ENCODE peak calls at places on chromosomes 3 and 15, in six cellular contexts. L is activated naive CD8-positive, alpha-beta T cell treated with anti-CD3 and anti-CD28 coated beads for 36 hours; W is ELR; H is activated CD8-positive, alpha-beta memory T cell treated with anti-CD3 and anti-CD28 coated beads for 48 hours; P is cardiac muscle cell; E is psoas muscle. Z is an unnamed sample.

GRCh38 chr3:80114694-80115093 is 346.9 kb upstream of the ROBO1 start:
- DNase-seq in L (no peak), W (no peak), H (no peak), P (no peak), E (no peak), Z (no peak)

GRCh38 chr15:37765809-37766208 is 168.6 kb upstream of the TMCO5A start:
- DNase-seq in L (no peak), W (peak; percentile 20), H (no peak), P (no peak), E (no peak), Z (peak; percentile 26)

GRCh38 chr3:34382859-34383258 is 584.4 kb downstream of the PDCD6IP start:
- DNase-seq in L (no peak), W (no peak), H (no peak), P (no peak), E (no peak), Z (no peak)

GRCh38 chr3:141862279-141862816 is 14.1 kb upstream of the ATP1B3 start:
- DNase-seq in L (no peak), W (no peak), H (no peak), P (no peak), E (no peak), Z (no peak)

GRCh38 chr15:67611803-67612369 is 69.4 kb downstream of the MAP2K5 start:
- DNase-seq in L (no peak), W (no peak), H (no peak), P (peak; percentile 70), E (no peak), Z (no peak)

GRCh38 chr3:151774910-151775309 is 39.0 kb upstream of the AADAC start:
- DNase-seq in L (no peak), W (no peak), H (no peak), P (no peak), E (no peak), Z (no peak)

GRCh38 chr3:36707623-36708409 is 56.5 kb downstream of the DCLK3 start:
- DNase-seq in L (no peak), W (peak; percentile 86), H (no peak), P (peak; percentile 7), E (no peak), Z (peak; percentile 87)

GRCh38 chr15:85821545-85821944 is 26.8 kb upstream of the KLHL25 start:
- DNase-seq in L (no peak), W (no peak), H (no peak), P (no peak), E (no peak), Z (no peak)

GRCh38 chr15:84143753-84144314 is 91.7 kb upstream of the GOLGA6L4 start:
- DNase-seq in L (no peak), W (no peak), H (no peak), P (no peak), E (no peak), Z (no peak)

GRCh38 chr3:123757281-123757940 is 126.7 kb downstream of the MYLK start:
- DNase-seq in L (no peak), W (no peak), H (no peak), P (no peak), E (peak; percentile 68), Z (peak; percentile 85)

GRCh38 chr15:50227076-50227475 is 38.5 kb downstream of the HDC start:
- DNase-seq in L (no peak), W (peak; percentile 68), H (no peak), P (peak; percentile 16), E (no peak), Z (peak; percentile 94)

GRCh38 chr3:11118181-11118682 is 36.1 kb upstream of the HRH1 start:
- DNase-seq in L (no peak), W (peak; percentile 80), H (no peak), P (peak; percentile 60), E (no peak), Z (peak; percentile 81)

GRCh38 chr3:111541911-111542483 is at the start of gene CD96:
- DNase-seq in L (peak; percentile 64), W (peak; percentile 22), H (no peak), P (peak; percentile 79), E (no peak), Z (peak; percentile 23)

GRCh38 chr3:186427627-186428026 is 65.6 kb upstream of the DGKG start:
- DNase-seq in L (no peak), W (no peak), H (no peak), P (peak; percentile 45), E (no peak), Z (peak; percentile 64)

GRCh38 chr15:65740148-65740547 is 51.9 kb downstream of the DENND4A start:
- DNase-seq in L (no peak), W (peak; percentile 6), H (no peak), P (no peak), E (no peak), Z (peak; percentile 15)

GRCh38 chr15:85925649-85926237 is 131.0 kb upstream of the KLHL25 start:
- DNase-seq in L (no peak), W (no peak), H (no peak), P (no peak), E (no peak), Z (no peak)

GRCh38 chr15:57143511-57144078 is 225.2 kb downstream of the TCF12 start:
- DNase-seq in L (no peak), W (no peak), H (no peak), P (no peak), E (no peak), Z (no peak)

GRCh38 chr3:18758047-18758704 is 333.0 kb upstream of the SATB1 start:
- DNase-seq in L (no peak), W (peak; percentile 25), H (no peak), P (peak; percentile 57), E (no peak), Z (no peak)

GRCh38 chr3:58540176-58540863 is 3.3 kb upstream of the ACOX2 start:
- DNase-seq in L (no peak), W (no peak), H (no peak), P (no peak), E (no peak), Z (no peak)

GRCh38 chr3:128297401-128298138 is 144.3 kb downstream of the EEFSEC start:
- DNase-seq in L (no peak), W (peak; percentile 82), H (no peak), P (peak; percentile 52), E (no peak), Z (peak; percentile 84)

GRCh38 chr3:188950832-188951489 is 220.8 kb upstream of the TPRG1 start:
- DNase-seq in L (peak; percentile 43), W (peak; percentile 97), H (no peak), P (peak; percentile 97), E (peak; percentile 63), Z (peak; percentile 99)

GRCh38 chr3:47381317-47382157 is 716 bp downstream of the PTPN23 start:
- DNase-seq in L (peak; percentile 91), W (peak; percentile 92), H (peak; percentile 73), P (peak; percentile 92), E (peak; percentile 92), Z (peak; percentile 92)

GRCh38 chr3:51799879-51800757 is 21.1 kb upstream of the IQCF6 start:
- DNase-seq in L (no peak), W (peak; percentile 75), H (no peak), P (peak; percentile 85), E (no peak), Z (peak; percentile 72)

GRCh38 chr3:183306798-183307671 is 54.0 kb downstream of the B3GNT5 start:
- DNase-seq in L (peak; percentile 41), W (peak; percentile 56), H (no peak), P (peak; percentile 70), E (peak; percentile 87), Z (peak; percentile 32)

GRCh38 chr3:137765310-137766033 is 1.4 kb downstream of the SOX14 start:
- DNase-seq in L (no peak), W (no peak), H (no peak), P (no peak), E (no peak), Z (no peak)

GRCh38 chr3:98817546-98817945 is 54.4 kb downstream of the ST3GAL6 start:
- DNase-seq in L (no peak), W (peak; percentile 74), H (no peak), P (peak; percentile 73), E (no peak), Z (peak; percentile 68)

GRCh38 chr3:184562875-184563568 is 1.4 kb downstream of the EPHB3 start:
- DNase-seq in L (no peak), W (no peak), H (no peak), P (no peak), E (no peak), Z (peak; percentile 39)

GRCh38 chr3:40616420-40616819 is 91.7 kb downstream of the ZNF621 start:
- DNase-seq in L (no peak), W (no peak), H (no peak), P (no peak), E (no peak), Z (no peak)

GRCh38 chr15:52101542-52102340 is 10.8 kb downstream of the BCL2L10 start:
- DNase-seq in L (no peak), W (no peak), H (no peak), P (no peak), E (no peak), Z (no peak)

GRCh38 chr3:36900474-36901443 is 44.1 kb downstream of the TRANK1 start:
- DNase-seq in L (no peak), W (no peak), H (no peak), P (no peak), E (no peak), Z (no peak)

GRCh38 chr3:132228923-132229322 is 88.3 kb upstream of the ACP3 start:
- DNase-seq in L (no peak), W (peak; percentile 19), H (no peak), P (no peak), E (no peak), Z (peak; percentile 20)

GRCh38 chr3:187919018-187919417 is 173.8 kb upstream of the BCL6 start:
- DNase-seq in L (peak; percentile 67), W (no peak), H (no peak), P (peak; percentile 20), E (no peak), Z (no peak)

GRCh38 chr3:52443791-52444687 is 864 bp downstream of the SEMA3G start:
- DNase-seq in L (no peak), W (no peak), H (no peak), P (no peak), E (no peak), Z (no peak)

GRCh38 chr15:44719293-44719999 is 8.1 kb downstream of the B2M start:
- DNase-seq in L (peak; percentile 75), W (peak; percentile 60), H (no peak), P (no peak), E (no peak), Z (peak; percentile 33)

GRCh38 chr15:85026304-85027032 is 44.8 kb downstream of the PDE8A start:
- DNase-seq in L (no peak), W (no peak), H (no peak), P (no peak), E (no peak), Z (no peak)

GRCh38 chr15:65629548-65629947 is 7.8 kb downstream of the SLC24A1 start:
- DNase-seq in L (no peak), W (no peak), H (no peak), P (no peak), E (no peak), Z (no peak)

GRCh38 chr15:89948796-89949195 is 36.0 kb upstream of the ARPIN start:
- DNase-seq in L (no peak), W (no peak), H (no peak), P (no peak), E (no peak), Z (no peak)